ENCODE peak calls at places on chromosomes 3 and 15, in six cellular contexts. O, A, N, Q, J and U are unnamed samples.

GRCh38 chr3:126126292-126126691 is 42.4 kb upstream of the SLC41A3 start:
- DNase-seq in O (no peak), Q (no peak), J (no peak), A (no peak), N (no peak), U (no peak)

GRCh38 chr3:111895079-111895478 is 36.0 kb downstream of the PHLDB2 start:
- DNase-seq in A (no peak), O (peak), J (no peak), Q (peak), N (peak), U (peak)

GRCh38 chr15:55606214-55606613 is 18.1 kb upstream of the PYGO1 start:
- DNase-seq in J (no peak), Q (no peak), O (no peak), A (no peak), N (no peak), U (no peak)

GRCh38 chr15:90683876-90684275 is 33.3 kb upstream of the BLM start:
- DNase-seq in J (no peak), N (no peak), A (no peak), Q (no peak), O (no peak), U (no peak)

GRCh38 chr3:42209917-42210316 is 56.1 kb downstream of the CCK start:
- DNase-seq in A (no peak), Q (no peak), J (no peak), N (no peak), O (no peak), U (no peak)

GRCh38 chr3:124770341-124771082 is 40.3 kb downstream of the UMPS start:
- DNase-seq in A (no peak), J (no peak), Q (no peak), O (no peak), N (no peak), U (no peak)

GRCh38 chr15:63892794-63893441 is 59.2 kb upstream of the HERC1 start:
- DNase-seq in J (no peak), N (no peak), Q (no peak), O (no peak), A (peak), U (peak)

GRCh38 chr15:64144192-64144564 is 7.4 kb upstream of the SNX22 start:
- DNase-seq in J (no peak), A (no peak), O (no peak), Q (no peak), N (no peak), U (no peak)

GRCh38 chr3:168865022-168865551 is 769.4 kb upstream of the GOLIM4 start:
- DNase-seq in N (no peak), J (peak), O (no peak), A (no peak), Q (peak), U (peak)

GRCh38 chr15:101675796-101676582 is 23.8 kb upstream of the TM2D3 start:
- DNase-seq in O (peak), A (no peak), J (no peak), N (no peak), Q (peak), U (no peak)

GRCh38 chr15:77312523-77312922 is 107.4 kb downstream of the PEAK1 start:
- DNase-seq in N (no peak), J (no peak), Q (no peak), O (no peak), A (no peak), U (no peak)

GRCh38 chr3:12471228-12471627 is 13.1 kb upstream of the TSEN2 start:
- DNase-seq in N (peak), Q (no peak), O (peak), J (no peak), A (no peak), U (peak)

GRCh38 chr15:43329222-43329959 is 982 bp downstream of the LCMT2 start:
- DNase-seq in N (no peak), O (no peak), A (no peak), J (peak), Q (peak), U (peak)

GRCh38 chr3:165669502-165669901 is 167.7 kb downstream of the BCHE start:
- DNase-seq in O (no peak), J (no peak), Q (no peak), N (no peak), A (no peak), U (no peak)

GRCh38 chr15:101170568-101171350 is 81.1 kb downstream of the CHSY1 start:
- DNase-seq in A (no peak), O (no peak), N (no peak), Q (no peak), J (no peak), U (no peak)

GRCh38 chr15:75725719-75726607 is 13.3 kb upstream of the CSPG4 start:
- DNase-seq in J (no peak), O (no peak), N (no peak), Q (no peak), A (no peak), U (peak)

GRCh38 chr3:98398513-98398912 is 8.0 kb downstream of the OR5K3 start:
- DNase-seq in Q (no peak), J (no peak), A (no peak), N (no peak), O (no peak), U (no peak)

GRCh38 chr3:148698190-148698806 is 595 bp downstream of the AGTR1 start:
- DNase-seq in A (no peak), O (no peak), N (no peak), Q (no peak), J (no peak), U (no peak)

GRCh38 chr15:88664151-88664778 is 25.4 kb downstream of the ISG20 start:
- DNase-seq in A (no peak), J (no peak), N (no peak), O (no peak), Q (peak), U (peak)

GRCh38 chr15:74829500-74829899 is 3.1 kb downstream of the CPLX3 start:
- DNase-seq in O (no peak), J (no peak), N (no peak), A (no peak), Q (no peak), U (no peak)

GRCh38 chr3:196941846-196942225 is 492 bp downstream of the NCBP2 start:
- DNase-seq in Q (no peak), O (peak), N (no peak), J (peak), A (no peak), U (peak)

GRCh38 chr15:75872400-75872990 is 29.2 kb downstream of the UBE2Q2 start:
- DNase-seq in O (no peak), J (no peak), A (no peak), Q (no peak), N (no peak), U (no peak)

GRCh38 chr3:184559336-184559735 is 2.2 kb upstream of the EPHB3 start:
- DNase-seq in N (peak), J (no peak), Q (no peak), O (peak), A (no peak), U (no peak)

GRCh38 chr15:85407421-85408269 is 27.2 kb downstream of the AKAP13 start:
- DNase-seq in Q (peak), J (no peak), A (no peak), N (peak), O (peak), U (peak)

GRCh38 chr15:75309711-75310110 is 26.2 kb upstream of the COMMD4 start:
- DNase-seq in N (peak), Q (no peak), J (no peak), A (no peak), O (no peak), U (no peak)

GRCh38 chr15:40846846-40847224 is 3.0 kb downstream of the SPINT1 start:
- DNase-seq in N (no peak), J (no peak), A (no peak), O (no peak), Q (no peak), U (peak)

GRCh38 chr3:43477600-43477999 is 144.2 kb downstream of the ANO10 start:
- DNase-seq in A (no peak), N (no peak), Q (peak), O (no peak), J (no peak), U (no peak)

GRCh38 chr15:90665288-90666134 is 51.6 kb upstream of the BLM start:
- DNase-seq in J (peak), O (peak), A (peak), N (peak), Q (peak), U (peak)

GRCh38 chr15:72369964-72370363 is 5.8 kb downstream of the HEXA start:
- DNase-seq in N (no peak), Q (peak), A (no peak), J (no peak), O (no peak), U (peak)

GRCh38 chr3:192054881-192055280 is 593.9 kb downstream of the PYDC2 start:
- DNase-seq in N (no peak), A (no peak), Q (peak), O (no peak), J (no peak), U (no peak)

GRCh38 chr15:45581919-45582318 is 5.3 kb upstream of the BLOC1S6 start:
- DNase-seq in O (no peak), N (no peak), Q (no peak), A (no peak), J (no peak), U (no peak)

GRCh38 chr15:29126821-29127461 is 142.7 kb downstream of the NSMCE3 start:
- DNase-seq in Q (no peak), A (no peak), O (no peak), N (no peak), J (peak), U (peak)

GRCh38 chr3:122356402-122356801 is 26.6 kb downstream of the MIX23 start:
- DNase-seq in O (peak), Q (no peak), N (peak), A (no peak), J (peak), U (peak)

GRCh38 chr3:5349343-5349742 is 161.8 kb downstream of the EDEM1 start:
- DNase-seq in A (no peak), O (peak), N (no peak), J (peak), Q (no peak), U (peak)

DNA sequence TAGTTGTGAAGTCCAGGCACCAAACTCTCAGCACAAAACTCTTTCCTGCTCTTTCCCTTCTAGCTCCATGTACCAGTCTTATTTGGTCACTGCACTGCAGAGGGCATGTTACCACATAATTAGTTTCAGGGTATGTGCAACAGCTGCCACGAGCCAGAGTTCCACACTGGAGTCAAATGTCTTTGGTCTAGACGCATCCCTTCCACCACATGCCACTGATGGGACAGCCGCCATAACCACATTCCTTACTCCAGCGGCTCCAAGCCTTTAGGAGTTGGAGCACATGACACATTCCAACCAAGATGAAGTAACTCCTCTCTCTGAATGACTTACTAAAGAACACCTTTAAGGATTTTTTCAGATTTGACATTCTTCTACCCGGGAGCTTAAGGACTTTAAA is 153.4 kb downstream of the ERC2 start:
- DNase-seq in Q (no peak), A (no peak), J (no peak), N (no peak), O (no peak), U (no peak)
- TF ChIP-seq MYC in Q (no peak), A (no peak), J (no peak), N (no peak), O (no peak), U (no peak)

GRCh38 chr3:172716476-172716875 is 5.6 kb upstream of the NCEH1 start:
- DNase-seq in J (no peak), O (no peak), N (no peak), A (no peak), Q (no peak), U (peak)

GRCh38 chr3:172713316-172713715 is 2.4 kb upstream of the NCEH1 start:
- DNase-seq in A (no peak), O (no peak), J (no peak), N (no peak), Q (no peak), U (no peak)

GRCh38 chr3:172717493-172718088 is 6.7 kb upstream of the NCEH1 start:
- DNase-seq in N (peak), J (no peak), O (peak), Q (no peak), A (no peak), U (peak)
- TF ChIP-seq CTCF in N (peak), J (peak), O (peak), Q (peak), A (peak), U (peak)

DNA sequence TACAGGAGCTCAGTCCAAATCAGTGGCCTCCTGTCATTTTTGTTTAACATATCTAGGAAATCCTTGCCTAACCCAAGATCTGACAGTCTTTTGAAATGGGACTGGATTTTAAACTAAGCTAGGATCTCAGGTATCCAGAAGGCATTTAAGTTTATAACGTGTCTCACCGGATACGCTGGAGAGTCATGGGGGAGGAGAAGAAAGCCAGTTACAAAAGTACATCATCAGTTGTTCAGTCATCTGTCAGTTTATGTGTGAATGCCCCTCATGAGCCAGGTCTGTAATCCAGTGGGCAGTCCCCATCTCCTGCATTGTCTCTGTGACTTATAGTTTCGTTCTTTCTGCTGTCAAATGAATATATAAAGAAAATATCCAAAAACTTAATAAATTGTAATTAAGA is 44.4 kb downstream of the RAB7A start:
- DNase-seq in A (no peak), O (no peak), J (no peak), N (no peak), Q (no peak), U (no peak)
- TF ChIP-seq POLR2A in A (no peak), O (no peak), J (no peak), N (no peak), Q (no peak), U (no peak)

GRCh38 chr3:46334911-46335478 is 18.9 kb upstream of the CCR2 start:
- DNase-seq in Q (no peak), N (no peak), A (no peak), O (no peak), J (no peak), U (no peak)
- TF ChIP-seq MYC in Q (no peak), N (no peak), A (no peak), O (no peak), J (no peak), U (no peak)

GRCh38 chr3:11137627-11137959 is 16.7 kb upstream of the HRH1 start:
- DNase-seq in A (no peak), Q (no peak), N (no peak), O (no peak), J (no peak), U (no peak)

GRCh38 chr3:11136871-11137626 is 17.2 kb upstream of the HRH1 start:
- DNase-seq in O (peak), N (peak), Q (peak), A (no peak), J (peak), U (peak)

GRCh38 chr3:11140713-11141104 is 13.6 kb upstream of the HRH1 start:
- DNase-seq in Q (no peak), O (no peak), J (no peak), N (no peak), A (no peak), U (no peak)

GRCh38 chr3:11138371-11138770 is 15.9 kb upstream of the HRH1 start:
- DNase-seq in J (no peak), Q (no peak), A (no peak), O (no peak), N (no peak), U (no peak)

DNA sequence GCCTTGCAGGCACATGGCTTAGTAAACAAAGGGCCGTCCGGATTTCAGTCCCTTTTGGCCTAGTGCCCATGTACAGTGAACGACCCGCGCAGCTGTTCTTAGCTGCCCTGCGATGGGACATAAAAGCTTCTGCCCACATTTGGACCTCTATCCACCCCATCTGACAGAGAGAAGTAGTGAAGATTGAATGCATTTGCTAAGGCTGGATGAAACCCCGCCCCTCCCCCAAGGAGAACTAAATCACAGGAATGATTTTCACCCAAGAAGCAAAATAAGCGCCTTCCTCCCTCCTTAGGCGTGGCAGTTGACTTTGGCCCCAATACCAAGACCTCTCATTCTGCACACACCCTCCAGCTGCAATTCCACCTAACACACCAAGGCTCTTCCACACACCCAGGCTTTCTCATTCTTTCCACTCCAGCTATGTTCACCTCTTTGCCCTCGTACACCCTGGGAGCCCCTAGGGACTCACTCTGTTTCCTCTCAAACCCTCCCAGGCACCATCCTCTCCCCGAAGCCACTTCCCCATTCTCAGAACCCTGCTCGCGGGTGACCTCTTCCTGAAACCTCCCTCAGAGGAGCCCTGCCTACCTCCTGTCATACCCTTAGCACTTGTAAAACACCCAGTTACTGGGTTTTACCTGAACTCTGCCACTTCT is 14.1 kb upstream of the HRH1 start:
- DNase-seq in O (no peak), A (peak), N (no peak), J (no peak), Q (no peak), U (peak)
- TF ChIP-seq CTCF in O (no peak), A (no peak), N (no peak), J (no peak), Q (no peak), U (no peak)

GRCh38 chr3:187288176-187288893 is 3.2 kb downstream of the MASP1 start:
- DNase-seq in J (no peak), N (no peak), A (no peak), Q (peak), O (no peak), U (no peak)

GRCh38 chr3:187287231-187287630 is 4.3 kb downstream of the MASP1 start:
- DNase-seq in Q (no peak), N (no peak), O (no peak), A (no peak), J (no peak), U (no peak)

GRCh38 chr3:187290561-187290960 is 976 bp downstream of the MASP1 start:
- DNase-seq in A (no peak), J (no peak), N (no peak), O (no peak), Q (no peak), U (no peak)

GRCh38 chr3:187291001-187291511 is 481 bp downstream of the MASP1 start:
- DNase-seq in Q (no peak), N (no peak), O (no peak), A (no peak), J (no peak), U (no peak)

GRCh38 chr3:187286467-187287059 is 5.0 kb downstream of the MASP1 start:
- DNase-seq in Q (no peak), J (no peak), N (peak), A (no peak), O (no peak), U (peak)
- TF ChIP-seq POLR2A in Q (no peak), J (no peak), N (peak), A (no peak), O (no peak), U (no peak)

GRCh38 chr3:141412936-141413354 is 44.6 kb downstream of the ZBTB38 start:
- DNase-seq in J (no peak), N (peak), A (no peak), O (no peak), Q (peak), U (no peak)

GRCh38 chr3:141413387-141414140 is 45.3 kb downstream of the ZBTB38 start:
- DNase-seq in Q (no peak), J (no peak), O (no peak), A (no peak), N (no peak), U (no peak)

GRCh38 chr3:141412087-141412935 is 44.0 kb downstream of the ZBTB38 start:
- DNase-seq in J (no peak), Q (peak), N (peak), A (no peak), O (peak), U (no peak)

GRCh38 chr3:141410408-141410807 is 42.1 kb downstream of the ZBTB38 start:
- DNase-seq in O (no peak), N (no peak), Q (no peak), J (no peak), A (no peak), U (no peak)

DNA sequence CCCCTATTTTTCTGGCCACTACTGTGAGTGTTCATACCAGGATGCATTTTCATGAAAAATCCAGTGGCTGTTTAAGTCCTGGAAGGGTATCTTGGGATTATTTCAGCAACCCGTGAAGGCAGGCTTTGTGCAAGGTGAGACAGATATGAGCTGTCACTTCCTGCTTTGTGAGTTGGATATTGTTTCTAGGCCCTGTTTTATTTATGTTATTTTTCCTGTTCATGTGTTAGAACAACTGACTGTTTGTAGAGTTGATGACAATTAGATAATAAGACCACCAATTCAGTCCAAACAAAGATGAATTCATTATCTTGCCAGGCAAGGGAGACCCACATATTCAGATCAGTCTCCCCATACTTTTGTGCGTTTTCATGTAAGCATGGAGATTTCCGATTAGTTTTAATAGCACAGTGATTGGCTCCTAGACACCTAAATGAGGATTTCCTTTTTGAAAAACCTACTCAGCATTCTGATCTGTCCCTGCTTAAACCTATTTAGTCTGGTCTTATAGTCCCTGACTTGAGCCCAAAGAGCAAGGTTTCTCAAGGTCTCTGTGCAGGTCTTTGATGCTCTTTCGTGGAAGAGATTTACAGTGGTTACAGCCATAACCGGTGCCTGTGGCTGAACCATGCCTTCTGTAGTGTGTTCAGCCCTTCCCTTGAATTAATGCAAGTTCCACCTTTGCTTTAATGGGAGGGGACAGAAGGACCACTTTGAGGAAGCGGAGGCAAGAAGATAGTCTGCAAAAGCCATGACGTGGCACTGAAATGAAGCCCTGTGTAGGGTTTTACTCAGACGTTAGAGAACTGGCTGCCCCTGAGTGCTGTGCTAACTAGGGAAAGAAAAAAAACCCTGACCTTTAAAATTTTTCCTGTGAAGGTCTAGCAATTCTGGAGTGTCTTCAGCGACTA is 42.8 kb downstream of the ZBTB38 start:
- DNase-seq in N (no peak), A (no peak), O (no peak), Q (peak), J (no peak), U (no peak)
- TF ChIP-seq MYC in N (no peak), A (no peak), O (no peak), Q (no peak), J (no peak), U (no peak)